ENCODE peak calls at places on chromosomes 4 and X, in four cellular contexts. E is A549, F is mammary epithelial cell, T is heart left ventricle. I is an unnamed sample.
A peak's percentile ranks its signal among the peaks of the same experiment; 100 is the strongest.

GRCh38 chr4:89294583-89295244 is 12.9 kb downstream of the GPRIN3 start:
- DNase-seq in F (no peak), T (no peak), E (no peak), I (no peak)

GRCh38 chrX:148043456-148043855 is 62.3 kb downstream of the FMR1NB start:
- DNase-seq in T (no peak), E (no peak), F (peak; percentile 60), I (no peak)

GRCh38 chr4:177047070-177047850 is 254.5 kb upstream of the VEGFC start:
- DNase-seq in T (peak; percentile 53), F (peak; percentile 49), E (peak; percentile 8), I (peak; percentile 66)

GRCh38 chr4:168781341-168781740 is 228.7 kb downstream of the CBR4 start:
- DNase-seq in F (no peak), E (no peak), T (peak; percentile 53), I (no peak)

GRCh38 chr4:75741027-75741426 is 16.6 kb downstream of the USO1 start:
- DNase-seq in F (no peak), T (no peak), E (no peak), I (no peak)

GRCh38 chr4:67151376-67152343 is 393.6 kb downstream of the CENPC start:
- DNase-seq in F (no peak), T (peak; percentile 20), E (no peak), I (peak; percentile 59)

GRCh38 chr4:100366213-100366612 is 151.6 kb downstream of the EMCN start:
- DNase-seq in T (no peak), E (no peak), F (peak; percentile 23), I (no peak)

GRCh38 chr4:3744901-3745300 is 21.3 kb upstream of the ADRA2C start:
- DNase-seq in F (no peak), E (no peak), T (no peak), I (no peak)

GRCh38 chr4:41384992-41385391 is 128.3 kb downstream of the UCHL1 start:
- DNase-seq in F (no peak), T (peak; percentile 84), E (no peak), I (peak; percentile 92)

DNA sequence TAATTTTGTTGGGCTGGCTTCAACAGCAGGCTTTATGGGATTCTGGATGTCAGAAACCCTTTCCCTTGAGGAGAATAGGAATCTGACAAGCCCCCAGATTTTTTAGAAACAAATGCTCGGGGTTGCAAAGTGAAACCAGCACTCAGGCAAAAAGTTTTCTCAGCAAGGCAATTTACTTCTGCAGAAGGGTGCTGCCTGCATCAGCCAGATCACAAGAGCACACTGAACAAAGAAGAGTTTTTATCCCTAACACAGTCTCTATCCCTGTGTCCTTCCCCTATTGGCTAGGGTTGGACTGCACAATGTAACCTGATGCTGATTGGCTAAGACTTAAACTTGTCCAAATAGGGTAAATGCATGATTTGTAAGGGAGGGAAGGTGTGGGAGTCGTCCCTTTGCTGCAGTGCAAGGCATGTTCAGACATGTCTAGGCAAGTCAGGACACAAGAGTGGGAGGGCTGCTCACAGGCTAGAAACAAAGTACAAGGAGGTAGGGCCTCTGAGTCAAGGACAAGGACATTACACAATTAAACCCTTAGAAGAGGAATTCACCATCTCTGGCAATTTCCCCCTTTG is 175.8 kb downstream of the CCNG2 start:
- DNase-seq in E (no peak), T (no peak), F (peak; percentile 35), I (no peak)
- H3K9me3 ChIP-seq in E (peaks cover 13% of the 10 kb centered on the region), T (no peaks in the 10 kb centered on the region), F (peaks cover 43% of the 10 kb centered on the region), I (peaks cover 19% of the 10 kb centered on the region)

DNA sequence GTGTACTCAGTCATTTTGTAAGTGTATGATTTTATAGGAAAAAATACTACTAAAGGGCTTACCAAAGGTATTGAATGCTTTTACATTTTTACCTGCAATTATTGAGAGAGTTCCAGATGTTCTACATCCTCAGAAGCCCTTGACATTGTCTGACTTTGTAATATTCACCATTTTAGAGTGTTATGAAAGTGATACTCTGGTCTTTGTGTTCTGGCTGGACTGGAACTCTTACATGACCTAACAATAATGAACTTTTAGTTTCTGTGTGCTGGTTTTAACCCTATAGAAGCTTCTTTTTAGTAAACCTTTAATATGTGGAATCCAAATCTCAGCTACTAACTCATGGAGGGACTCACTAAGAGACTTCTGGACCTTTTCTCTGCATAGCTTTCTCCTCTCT is 478.8 kb upstream of the SPANXN1 start:
- DNase-seq in T (no peak), F (no peak), E (no peak), I (no peak)
- H3K9me3 ChIP-seq in T (no peaks in the 10 kb centered on the region), F (peaks cover 2% of the 10 kb centered on the region), E (no peaks in the 10 kb centered on the region), I (no peaks in the 10 kb centered on the region)

DNA sequence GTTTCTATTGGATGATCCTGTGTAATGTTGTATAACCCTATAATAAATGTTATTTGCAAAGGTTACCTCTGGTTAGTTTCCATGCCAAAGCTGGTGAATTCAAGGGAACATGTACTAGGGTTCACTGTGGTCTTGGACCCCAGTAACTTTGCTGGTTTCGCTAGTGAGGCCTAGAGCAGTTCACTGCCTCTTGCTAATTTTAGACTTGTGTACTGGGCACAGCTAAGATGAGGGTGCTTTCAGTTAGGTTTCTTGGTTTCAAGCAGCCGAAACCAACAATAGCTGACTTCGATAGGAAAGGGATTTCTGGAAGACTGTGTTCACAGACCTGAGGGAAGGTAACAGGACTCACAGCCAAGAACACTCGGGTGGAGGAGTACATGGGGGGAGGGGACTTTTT is 215.5 kb upstream of the BCOR start:
- DNase-seq in E (no peak), F (no peak), T (no peak), I (no peak)
- H3K9me3 ChIP-seq in E (peaks cover 3% of the 10 kb centered on the region), F (peaks cover 10% of the 10 kb centered on the region), T (no peaks in the 10 kb centered on the region), I (no peaks in the 10 kb centered on the region)

GRCh38 chr4:453267-453666 is 45.7 kb downstream of the ZNF721 start:
- DNase-seq in T (no peak), F (no peak), E (no peak), I (no peak)
- H3K9me3 ChIP-seq in T (peaks cover 33% of the 10 kb centered on the region), F (peaks cover 63% of the 10 kb centered on the region), E (peaks cover 94% of the 10 kb centered on the region), I (peaks cover 57% of the 10 kb centered on the region)

GRCh38 chrX:1748408-1748807 is 133.5 kb downstream of the ASMT start:
- DNase-seq in T (no peak), F (no peak), E (no peak), I (no peak)
- H3K9me3 ChIP-seq in T (no peaks in the 10 kb centered on the region), F (peaks cover 8% of the 10 kb centered on the region), E (peaks cover 32% of the 10 kb centered on the region), I (no peaks in the 10 kb centered on the region)

GRCh38 chrX:30793767-30794103 is 95.3 kb downstream of the TAB3 start:
- DNase-seq in F (no peak), E (no peak), T (no peak), I (no peak)
- H3K9me3 ChIP-seq in F (peaks cover 15% of the 10 kb centered on the region), E (no peaks in the 10 kb centered on the region), T (no peaks in the 10 kb centered on the region), I (no peaks in the 10 kb centered on the region)

GRCh38 chr4:110139815-110140214 is 58.6 kb downstream of the ELOVL6 start:
- DNase-seq in T (no peak), E (no peak), F (no peak), I (no peak)
- H3K9me3 ChIP-seq in T (no peaks in the 10 kb centered on the region), E (no peaks in the 10 kb centered on the region), F (no peaks in the 10 kb centered on the region), I (no peaks in the 10 kb centered on the region)

DNA sequence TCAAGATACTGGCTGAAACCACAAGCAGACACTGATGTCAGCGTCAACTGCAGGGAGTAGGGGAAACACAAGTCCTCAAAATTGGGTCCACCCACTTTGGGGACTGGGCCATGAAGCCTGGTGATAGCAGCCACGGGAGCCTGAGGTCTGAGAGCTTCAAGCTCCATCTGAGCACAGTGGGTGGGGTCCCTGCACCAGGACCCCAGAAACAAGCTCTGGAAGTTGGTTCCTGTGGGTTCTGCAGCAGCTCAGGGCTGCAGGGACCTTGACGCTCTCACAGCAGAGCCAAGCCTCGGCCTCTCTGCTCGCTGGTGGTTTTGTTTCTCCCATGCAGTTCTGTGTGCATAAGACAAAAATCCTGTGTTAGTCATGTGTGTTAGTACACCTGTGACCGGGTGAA is 54.5 kb downstream of the CPLX1 start:
- DNase-seq in T (peak; percentile 19), F (no peak), E (no peak), I (peak; percentile 43)
- H3K9me3 ChIP-seq in T (no peaks in the 10 kb centered on the region), F (no peaks in the 10 kb centered on the region), E (no peaks in the 10 kb centered on the region), I (no peaks in the 10 kb centered on the region)

GRCh38 chr4:190015538-190016368 is 11.3 kb downstream of the FRG2 start:
- DNase-seq in F (no peak), E (no peak), T (no peak), I (no peak)

GRCh38 chr4:190016369-190017289 is 10.4 kb downstream of the FRG2 start:
- DNase-seq in E (no peak), F (no peak), T (no peak), I (no peak)

GRCh38 chr4:190018201-190018920 is 8.7 kb downstream of the FRG2 start:
- DNase-seq in F (no peak), E (no peak), T (no peak), I (peak; percentile 71)

GRCh38 chr4:190019023-190019858 is 7.8 kb downstream of the FRG2 start:
- DNase-seq in E (no peak), F (no peak), T (no peak), I (peak; percentile 59)

GRCh38 chr4:190017357-190018200 is 9.5 kb downstream of the FRG2 start:
- DNase-seq in F (no peak), E (no peak), T (no peak), I (no peak)
- H3K9me3 ChIP-seq in F (peaks cover 2% of the 10 kb centered on the region), E (no peaks in the 10 kb centered on the region), T (no peaks in the 10 kb centered on the region), I (no peaks in the 10 kb centered on the region)